ENCODE peak calls at places on chromosomes 7 and 10, in five cellular contexts. One of them, this sample, is unnamed.

GRCh38 chr10:93991596-93992284 is 2.0 kb upstream of the PLCE1 start:
- DNase-seq in lung: peak; percentile 60
- DNase-seq in neuronal stem cell: peak; percentile 39
- DNase-seq in NB4: no peak
- DNase-seq in SK-N-SH: no peak
- DNase-seq in this sample: peak; percentile 79

GRCh38 chr7:31102973-31103850 is 51.1 kb downstream of the ADCYAP1R1 start:
- DNase-seq in lung: no peak
- DNase-seq in SK-N-SH: no peak
- DNase-seq in NB4: no peak
- DNase-seq in neuronal stem cell: no peak
- DNase-seq in this sample: no peak

GRCh38 chr7:131225619-131226101 is 102.0 kb upstream of the MKLN1 start:
- DNase-seq in NB4: no peak
- DNase-seq in SK-N-SH: no peak
- DNase-seq in lung: peak; percentile 69
- DNase-seq in neuronal stem cell: no peak
- DNase-seq in this sample: peak; percentile 83

GRCh38 chr10:59829601-59830000 is 76.3 kb upstream of the MRLN start:
- DNase-seq in lung: no peak
- DNase-seq in NB4: no peak
- DNase-seq in SK-N-SH: no peak
- DNase-seq in neuronal stem cell: no peak
- DNase-seq in this sample: no peak

GRCh38 chr10:63156236-63156635 is 23.1 kb downstream of the NRBF2 start:
- DNase-seq in SK-N-SH: no peak
- DNase-seq in lung: no peak
- DNase-seq in NB4: no peak
- DNase-seq in neuronal stem cell: no peak
- DNase-seq in this sample: peak; percentile 30

GRCh38 chr10:71684356-71685173 is 35.0 kb downstream of the C10orf105 start:
- DNase-seq in SK-N-SH: no peak
- DNase-seq in lung: no peak
- DNase-seq in neuronal stem cell: no peak
- DNase-seq in NB4: peak; percentile 55
- DNase-seq in this sample: no peak

GRCh38 chr10:99431190-99431549 is 746 bp upstream of the GOT1 start:
- DNase-seq in lung: peak; percentile 73
- DNase-seq in NB4: peak; percentile 76
- DNase-seq in SK-N-SH: peak; percentile 33
- DNase-seq in neuronal stem cell: no peak
- DNase-seq in this sample: peak; percentile 48

GRCh38 chr10:27741173-27742091 is 4.2 kb downstream of the MKX start:
- DNase-seq in SK-N-SH: peak; percentile 12
- DNase-seq in neuronal stem cell: no peak
- DNase-seq in lung: no peak
- DNase-seq in NB4: no peak
- DNase-seq in this sample: no peak

GRCh38 chr7:141738592-141739013 is 445 bp downstream of the SSBP1 start:
- DNase-seq in SK-N-SH: peak; percentile 8
- DNase-seq in NB4: no peak
- DNase-seq in lung: no peak
- DNase-seq in neuronal stem cell: no peak
- DNase-seq in this sample: no peak

GRCh38 chr10:5033061-5033770 is 29.6 kb upstream of the AKR1C2 start:
- DNase-seq in SK-N-SH: no peak
- DNase-seq in neuronal stem cell: no peak
- DNase-seq in lung: no peak
- DNase-seq in NB4: no peak
- DNase-seq in this sample: peak; percentile 86

GRCh38 chr10:22682237-22683192 is 31.9 kb downstream of the PIP4K2A start:
- DNase-seq in lung: no peak
- DNase-seq in SK-N-SH: no peak
- DNase-seq in neuronal stem cell: no peak
- DNase-seq in NB4: peak; percentile 13
- DNase-seq in this sample: peak; percentile 76

GRCh38 chr10:17084258-17084657 is 45.4 kb downstream of the CUBN start:
- DNase-seq in SK-N-SH: no peak
- DNase-seq in lung: no peak
- DNase-seq in NB4: no peak
- DNase-seq in neuronal stem cell: no peak
- DNase-seq in this sample: no peak

GRCh38 chr10:92848441-92849233 is at the start of gene EXOC6:
- DNase-seq in NB4: peak; percentile 92
- DNase-seq in SK-N-SH: peak; percentile 95
- DNase-seq in lung: peak; percentile 86
- DNase-seq in neuronal stem cell: peak; percentile 82
- DNase-seq in this sample: peak; percentile 79

GRCh38 chr10:92849234-92849525 is 860 bp downstream of the EXOC6 start:
- DNase-seq in lung: no peak
- DNase-seq in NB4: no peak
- DNase-seq in SK-N-SH: no peak
- DNase-seq in neuronal stem cell: no peak
- DNase-seq in this sample: peak; percentile 31

GRCh38 chr10:92851003-92851402 is 2.7 kb downstream of the EXOC6 start:
- DNase-seq in lung: no peak
- DNase-seq in SK-N-SH: no peak
- DNase-seq in NB4: no peak
- DNase-seq in neuronal stem cell: no peak
- DNase-seq in this sample: no peak

GRCh38 chr10:92850186-92850585 is 1.9 kb downstream of the EXOC6 start:
- DNase-seq in lung: no peak
- DNase-seq in neuronal stem cell: no peak
- DNase-seq in NB4: peak; percentile 70
- DNase-seq in SK-N-SH: no peak
- DNase-seq in this sample: peak; percentile 18

GRCh38 chr10:92849576-92850090 is 1.3 kb downstream of the EXOC6 start:
- DNase-seq in lung: no peak
- DNase-seq in neuronal stem cell: no peak
- DNase-seq in SK-N-SH: no peak
- DNase-seq in NB4: peak; percentile 25
- DNase-seq in this sample: no peak
- H3K4me3 ChIP-seq in lung: no peak overlapping the region
- H3K4me3 ChIP-seq in neuronal stem cell: no peak overlapping the region
- H3K4me3 ChIP-seq in SK-N-SH: peak overlapping the region; percentile 89
- H3K4me3 ChIP-seq in NB4: peak overlapping the region; percentile 65
- H3K4me3 ChIP-seq in this sample: peak overlapping the region; percentile 77

GRCh38 chr7:53904355-53904754 is 637.8 kb upstream of the VSTM2A start:
- DNase-seq in neuronal stem cell: no peak
- DNase-seq in NB4: no peak
- DNase-seq in SK-N-SH: no peak
- DNase-seq in lung: no peak
- DNase-seq in this sample: no peak

GRCh38 chr7:53900856-53901528 is 641.2 kb upstream of the VSTM2A start:
- DNase-seq in neuronal stem cell: no peak
- DNase-seq in lung: no peak
- DNase-seq in SK-N-SH: peak; percentile 11
- DNase-seq in NB4: no peak
- DNase-seq in this sample: no peak
- H3K4me3 ChIP-seq in neuronal stem cell: no peak overlapping the region
- H3K4me3 ChIP-seq in lung: no peak overlapping the region
- H3K4me3 ChIP-seq in SK-N-SH: no peak overlapping the region
- H3K4me3 ChIP-seq in NB4: no peak overlapping the region
- H3K4me3 ChIP-seq in this sample: no peak overlapping the region

DNA sequence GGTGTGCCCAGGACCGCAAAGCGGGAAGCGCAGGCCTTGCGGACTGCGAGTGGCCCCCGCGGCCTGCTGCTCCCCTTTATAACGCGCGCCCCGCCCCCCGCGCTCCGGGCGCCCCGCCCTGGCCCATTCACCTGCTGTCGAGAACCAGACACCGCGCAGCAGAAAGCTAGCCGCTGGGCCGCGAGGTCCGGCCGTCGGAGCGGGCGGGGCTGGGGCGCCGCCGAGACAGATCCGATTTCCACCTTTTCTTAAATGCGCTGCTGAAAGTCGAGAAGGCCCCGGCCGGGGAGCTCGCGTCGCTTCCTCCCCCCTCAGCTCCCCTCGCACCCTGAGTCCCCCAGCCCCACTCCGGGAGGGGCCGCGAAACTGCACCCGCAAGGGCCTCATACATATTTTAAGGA is 170.3 kb downstream of the NRF1 start:
- DNase-seq in NB4: no peak
- DNase-seq in lung: no peak
- DNase-seq in SK-N-SH: peak; percentile 62
- DNase-seq in neuronal stem cell: peak; percentile 29
- DNase-seq in this sample: no peak
- H3K4me3 ChIP-seq in NB4: no peak overlapping the region
- H3K4me3 ChIP-seq in lung: no peak overlapping the region
- H3K4me3 ChIP-seq in SK-N-SH: peak overlapping the region; percentile 9
- H3K4me3 ChIP-seq in neuronal stem cell: no peak overlapping the region
- H3K4me3 ChIP-seq in this sample: no peak overlapping the region

DNA sequence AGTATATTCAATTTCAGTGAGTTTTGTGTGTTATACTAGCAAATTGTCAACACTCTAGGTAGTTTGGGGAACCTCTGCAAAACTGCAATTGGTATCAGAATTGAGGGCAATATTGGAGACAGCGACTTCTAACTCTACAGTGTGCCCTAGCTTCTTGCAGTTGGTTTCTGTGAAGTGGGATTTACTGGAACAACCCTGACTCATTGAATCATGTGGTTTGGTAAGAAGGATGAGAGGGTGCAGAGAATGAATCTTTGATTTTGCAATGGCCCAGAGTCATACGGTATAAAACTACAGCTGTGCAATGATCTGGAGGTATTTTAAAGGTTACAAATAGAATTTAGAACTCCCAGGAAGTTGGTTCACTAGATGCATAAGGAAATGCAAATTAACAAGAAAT is 129.1 kb upstream of the PPP1R3A start:
- DNase-seq in NB4: peak; percentile 38
- DNase-seq in neuronal stem cell: no peak
- DNase-seq in lung: no peak
- DNase-seq in SK-N-SH: no peak
- DNase-seq in this sample: peak; percentile 56
- H3K4me3 ChIP-seq in NB4: peak overlapping the region; percentile 33
- H3K4me3 ChIP-seq in neuronal stem cell: no peak overlapping the region
- H3K4me3 ChIP-seq in lung: no peak overlapping the region
- H3K4me3 ChIP-seq in SK-N-SH: peak overlapping the region; percentile 48
- H3K4me3 ChIP-seq in this sample: no peak overlapping the region

DNA sequence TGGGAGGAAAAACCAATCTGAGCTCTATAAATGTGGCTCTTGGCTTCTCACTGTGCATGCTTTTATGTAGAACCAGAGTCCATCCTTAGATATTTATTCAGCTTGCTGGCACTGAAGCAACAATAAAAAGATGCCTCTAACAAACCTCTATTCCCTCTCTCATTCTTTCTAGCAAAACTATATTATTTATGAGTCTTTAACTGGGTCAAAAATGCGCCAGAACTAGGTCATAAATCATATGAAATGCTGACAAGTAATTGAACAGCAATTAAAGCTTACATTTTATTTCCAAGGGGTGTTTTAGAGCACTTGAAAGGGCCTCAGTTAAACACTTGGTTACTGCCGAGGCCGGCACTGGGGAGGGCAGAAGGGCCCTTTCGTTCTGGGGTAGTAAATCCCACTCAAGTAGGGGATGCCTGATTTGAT is 14.0 kb downstream of the HOXA4 start:
- DNase-seq in SK-N-SH: no peak
- DNase-seq in neuronal stem cell: no peak
- DNase-seq in lung: no peak
- DNase-seq in NB4: no peak
- DNase-seq in this sample: no peak
- H3K4me3 ChIP-seq in SK-N-SH: no peak overlapping the region
- H3K4me3 ChIP-seq in neuronal stem cell: no peak overlapping the region
- H3K4me3 ChIP-seq in lung: peak overlapping the region; percentile 46
- H3K4me3 ChIP-seq in NB4: no peak overlapping the region
- H3K4me3 ChIP-seq in this sample: peak overlapping the region; percentile 41

DNA sequence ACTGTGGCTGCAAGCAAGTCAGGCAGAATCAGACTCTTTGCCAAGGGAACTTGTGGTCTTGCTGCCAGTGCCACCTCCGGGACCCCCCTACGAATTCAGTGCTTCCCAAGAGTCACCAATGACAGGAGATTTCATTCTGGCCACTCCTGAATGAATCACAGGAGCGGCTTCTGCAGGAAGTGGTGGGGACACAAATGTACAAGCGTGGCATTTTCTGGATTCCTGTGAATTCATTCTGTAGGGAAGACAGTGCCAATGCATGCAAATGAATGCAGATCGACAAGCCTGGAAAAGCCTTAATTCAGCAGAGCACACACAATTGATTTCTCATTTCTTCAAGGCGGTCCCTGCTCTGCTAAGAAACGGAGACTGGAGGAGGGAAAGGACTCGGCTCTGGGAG is 161.2 kb downstream of the CAMK1D start:
- DNase-seq in lung: no peak
- DNase-seq in neuronal stem cell: no peak
- DNase-seq in SK-N-SH: no peak
- DNase-seq in NB4: no peak
- DNase-seq in this sample: no peak
- H3K4me3 ChIP-seq in lung: no peak overlapping the region
- H3K4me3 ChIP-seq in neuronal stem cell: no peak overlapping the region
- H3K4me3 ChIP-seq in SK-N-SH: no peak overlapping the region
- H3K4me3 ChIP-seq in NB4: no peak overlapping the region
- H3K4me3 ChIP-seq in this sample: no peak overlapping the region